ENCODE peak calls at places on chromosomes 6 and 20, in nine cellular contexts. A is tibial artery; X is naive thymus-derived CD4-positive, alpha-beta T cell; M is left lung; O is OCI-LY7; Y is SK-N-SH; Q is thoracic aorta; J is ascending aorta; P is NT2/D1. B is an unnamed sample.

GRCh38 chr6:8529250-8529649 is 93.9 kb upstream of the SLC35B3 start:
- DNase-seq in J (no peak), M (no peak), Q (no peak), X (no peak), A (no peak), O (no peak), Y (no peak), P (no peak), B (no peak)

GRCh38 chr6:75818061-75818855 is 69.2 kb downstream of the MYO6 start:
- DNase-seq in J (no peak), Q (no peak), M (no peak), X (no peak), O (no peak), Y (no peak), A (no peak), P (no peak), B (no peak)

GRCh38 chr6:116682334-116682712 is 1.3 kb downstream of the KPNA5 start:
- DNase-seq in A (no peak), X (no peak), P (no peak), O (peak; percentile 20), Q (no peak), Y (peak; percentile 17), M (no peak), J (no peak), B (no peak)

GRCh38 chr6:129672883-129673631 is 36.9 kb downstream of the ARHGAP18 start:
- DNase-seq in P (no peak), J (no peak), O (no peak), M (no peak), A (no peak), Y (no peak), Q (no peak), X (no peak), B (no peak)

GRCh38 chr6:138572200-138572875 is 73.0 kb upstream of the NHSL1 start:
- DNase-seq in A (peak; percentile 74), Q (no peak), Y (no peak), X (no peak), O (no peak), J (no peak), P (no peak), M (peak; percentile 75), B (peak; percentile 20)

GRCh38 chr6:27778625-27779417 is 133.4 kb downstream of the OR2B2 start:
- DNase-seq in M (no peak), Y (no peak), Q (no peak), X (no peak), J (no peak), O (no peak), A (no peak), P (no peak), B (no peak)

GRCh38 chr20:51586005-51586440 is 43.5 kb upstream of the NFATC2 start:
- DNase-seq in M (no peak), Q (no peak), P (no peak), O (no peak), X (no peak), Y (no peak), A (no peak), J (no peak), B (no peak)

GRCh38 chr6:140446241-140446640 is 1071.8 kb upstream of the CITED2 start:
- DNase-seq in J (no peak), M (no peak), Y (no peak), O (no peak), P (no peak), A (no peak), X (no peak), Q (no peak), B (no peak)

GRCh38 chr6:133548409-133548808 is 307.3 kb downstream of the EYA4 start:
- DNase-seq in J (no peak), M (no peak), Y (no peak), A (no peak), O (no peak), P (no peak), X (no peak), Q (no peak), B (no peak)

GRCh38 chr20:17533396-17533795 is 2.2 kb upstream of the BFSP1 start:
- DNase-seq in O (peak; percentile 39), P (peak; percentile 44), A (no peak), X (no peak), Y (peak; percentile 39), J (no peak), Q (no peak), M (no peak), B (peak; percentile 62)

GRCh38 chr20:4788314-4788713 is 66.6 kb downstream of the PRND start:
- DNase-seq in Y (no peak), P (no peak), J (no peak), O (no peak), X (no peak), Q (no peak), A (no peak), M (no peak), B (no peak)

GRCh38 chr20:44079291-44079690 is 107.7 kb downstream of the JPH2 start:
- DNase-seq in Q (no peak), P (no peak), A (peak; percentile 13), O (no peak), Y (no peak), M (peak; percentile 46), J (no peak), X (no peak), B (no peak)

GRCh38 chr6:155224031-155224451 is 39.8 kb upstream of the CLDN20 start:
- DNase-seq in Q (no peak), X (peak; percentile 49), J (no peak), O (no peak), P (no peak), M (no peak), Y (no peak), A (no peak), B (no peak)

GRCh38 chr6:24504274-24504641 is 9.5 kb downstream of the ALDH5A1 start:
- DNase-seq in P (no peak), M (no peak), J (no peak), O (no peak), Q (no peak), A (no peak), Y (no peak), X (no peak), B (no peak)

GRCh38 chr20:64145458-64146300 is 18.6 kb upstream of the MYT1 start:
- DNase-seq in M (peak; percentile 41), O (no peak), Y (no peak), X (no peak), J (no peak), Q (no peak), A (no peak), P (no peak), B (no peak)

GRCh38 chr20:47786763-47787107 is 1.5 kb upstream of the SULF2 start:
- DNase-seq in J (no peak), M (no peak), Y (no peak), A (no peak), Q (no peak), O (no peak), P (no peak), X (no peak), B (no peak)
- H3K4me1 ChIP-seq in J (peaks cover 11% of the 10 kb centered on the region), M (peaks cover 26% of the 10 kb centered on the region), Y (no peaks in the 10 kb centered on the region), A (peaks cover 20% of the 10 kb centered on the region), Q (peaks cover 9% of the 10 kb centered on the region), O (no peaks in the 10 kb centered on the region), P (peaks cover 3% of the 10 kb centered on the region), X (no peaks in the 10 kb centered on the region), B (peaks cover 36% of the 10 kb centered on the region)

DNA sequence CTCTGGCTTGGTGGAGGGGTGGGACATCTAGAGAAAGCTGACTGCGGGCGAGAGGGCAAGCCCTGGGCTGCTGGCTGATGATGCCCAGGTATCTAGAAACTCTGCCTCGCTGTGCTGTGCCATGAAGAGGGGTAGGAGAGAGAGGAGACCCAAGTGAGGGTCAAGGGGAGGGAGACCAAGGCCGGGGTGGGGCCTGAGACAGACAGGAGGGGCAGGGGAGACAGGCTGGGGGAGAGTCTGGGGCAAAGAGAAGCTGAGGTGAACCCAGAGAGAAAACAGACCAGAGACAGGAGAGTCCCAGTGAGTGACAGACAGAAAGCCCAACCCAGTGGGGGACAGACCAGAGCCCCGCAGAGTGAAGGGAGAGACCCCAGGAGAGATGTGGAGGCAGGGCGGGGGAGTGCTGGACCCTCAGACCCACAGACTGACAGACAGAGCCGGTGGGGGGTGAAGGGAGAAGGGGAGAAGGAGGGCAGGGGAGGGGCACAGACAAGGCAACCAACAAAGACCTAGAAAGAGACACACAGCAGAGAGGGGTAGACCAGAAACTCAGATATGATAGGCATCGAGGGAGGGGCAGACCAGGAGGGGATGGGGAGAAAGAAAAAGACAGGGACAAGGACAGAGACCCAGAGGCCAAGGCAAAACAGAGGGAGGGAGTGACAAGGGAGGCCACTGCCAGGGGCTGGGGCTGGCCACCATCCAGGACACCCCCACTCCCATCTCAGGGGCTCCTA is 5.9 kb downstream of the TEAD3 start:
- DNase-seq in M (no peak), X (no peak), O (no peak), A (no peak), Q (no peak), P (no peak), J (no peak), Y (no peak), B (no peak)
- H3K4me3 ChIP-seq in M (no peak overlapping the region), X (no peak overlapping the region), O (no peak overlapping the region), A (peak overlapping the region; percentile 32), Q (peak overlapping the region; percentile 68), P (no peak overlapping the region), J (peak overlapping the region; percentile 34), Y (no peak overlapping the region), B (no peak overlapping the region)

DNA sequence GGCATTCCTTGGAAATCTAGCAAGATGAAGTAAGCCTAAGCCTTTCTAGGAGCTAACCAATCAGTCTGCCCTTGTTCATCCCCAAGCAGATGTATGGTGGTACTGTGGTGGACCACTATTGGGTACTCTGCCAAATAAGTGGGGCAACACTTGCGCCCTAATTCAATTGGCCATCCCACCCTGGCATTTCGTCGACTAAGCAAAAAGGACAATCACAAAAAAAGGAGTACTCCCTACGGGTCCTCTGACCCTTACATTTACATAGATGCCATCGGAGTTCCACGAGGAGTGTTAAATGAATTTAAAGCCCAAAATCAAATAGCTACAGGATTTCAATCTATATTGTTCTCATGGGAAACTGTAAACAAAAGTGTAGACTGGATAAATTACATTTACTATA is 19.5 kb downstream of the CHD6 start:
- DNase-seq in P (no peak), A (no peak), X (no peak), J (no peak), M (no peak), Q (no peak), Y (no peak), O (no peak), B (no peak)
- H3K9me3 ChIP-seq in P (peaks cover 78% of the 10 kb centered on the region), A (peaks cover 7% of the 10 kb centered on the region), X (peaks cover 75% of the 10 kb centered on the region), J (peaks cover 34% of the 10 kb centered on the region), M (peaks cover under 1% of the 10 kb centered on the region), Q (peaks cover 27% of the 10 kb centered on the region), Y (peaks cover 11% of the 10 kb centered on the region), O (peaks cover 70% of the 10 kb centered on the region), B (peaks cover 9% of the 10 kb centered on the region)

GRCh38 chr6:125802383-125802782 is 11.6 kb downstream of the NCOA7 start:
- DNase-seq in J (no peak), Y (no peak), Q (no peak), M (no peak), O (no peak), X (no peak), P (no peak), A (no peak), B (no peak)

GRCh38 chr6:125804264-125804663 is 13.5 kb downstream of the NCOA7 start:
- DNase-seq in A (no peak), P (no peak), M (no peak), O (no peak), Y (no peak), X (no peak), J (no peak), Q (no peak), B (no peak)

GRCh38 chr6:125806813-125807212 is 16.1 kb downstream of the NCOA7 start:
- DNase-seq in P (no peak), M (no peak), Q (no peak), J (no peak), A (no peak), O (peak; percentile 36), X (no peak), Y (no peak), B (no peak)

GRCh38 chr6:125798734-125799510 is 8.2 kb downstream of the NCOA7 start:
- DNase-seq in J (no peak), M (no peak), P (no peak), A (no peak), Y (no peak), O (peak; percentile 83), Q (no peak), X (no peak), B (no peak)

GRCh38 chr6:125802943-125803377 is 12.2 kb downstream of the NCOA7 start:
- DNase-seq in Q (no peak), J (no peak), Y (no peak), O (peak; percentile 35), M (no peak), X (no peak), A (no peak), P (no peak), B (no peak)
- H3K4me1 ChIP-seq in Q (peaks cover 14% of the 10 kb centered on the region), J (peaks cover 17% of the 10 kb centered on the region), Y (peaks cover 22% of the 10 kb centered on the region), O (peaks cover 97% of the 10 kb centered on the region), M (peaks cover 38% of the 10 kb centered on the region), X (no peaks in the 10 kb centered on the region), A (peaks cover 23% of the 10 kb centered on the region), P (no peaks in the 10 kb centered on the region), B (peaks cover 46% of the 10 kb centered on the region)

B was measured in BE2C.